ENCODE peak calls at places on chromosome 17, in four cellular contexts. One of them, this sample, is unnamed.

GRCh38 chr17:17818088-17818526 is 18.7 kb downstream of the SREBF1 start:
- DNase-seq in stimulated activated CD8-positive, alpha-beta memory T cell treated with anti-CD3 and anti-CD28 coated beads, Interleukin-4, amount 100 ng/mL, for 1 hour: no peak
- DNase-seq in T-helper 17 cell: no peak
- DNase-seq in anterior cingulate cortex: no peak
- DNase-seq in this sample: peak; percentile 31

GRCh38 chr17:9021158-9021984 is at the start of gene NTN1:
- DNase-seq in stimulated activated CD8-positive, alpha-beta memory T cell treated with anti-CD3 and anti-CD28 coated beads, Interleukin-4, amount 100 ng/mL, for 1 hour: no peak
- DNase-seq in anterior cingulate cortex: no peak
- DNase-seq in T-helper 17 cell: peak; percentile 37
- DNase-seq in this sample: no peak

GRCh38 chr17:42472709-42473521 is 14.2 kb downstream of the ATP6V0A1 start:
- DNase-seq in stimulated activated CD8-positive, alpha-beta memory T cell treated with anti-CD3 and anti-CD28 coated beads, Interleukin-4, amount 100 ng/mL, for 1 hour: no peak
- DNase-seq in anterior cingulate cortex: no peak
- DNase-seq in T-helper 17 cell: no peak
- DNase-seq in this sample: peak; percentile 76

GRCh38 chr17:10337136-10337535 is 35.7 kb downstream of the MYH13 start:
- DNase-seq in anterior cingulate cortex: no peak
- DNase-seq in stimulated activated CD8-positive, alpha-beta memory T cell treated with anti-CD3 and anti-CD28 coated beads, Interleukin-4, amount 100 ng/mL, for 1 hour: no peak
- DNase-seq in T-helper 17 cell: no peak
- DNase-seq in this sample: peak; percentile 14

GRCh38 chr17:81125573-81126081 is 39.7 kb upstream of the PVALEF start:
- DNase-seq in T-helper 17 cell: no peak
- DNase-seq in stimulated activated CD8-positive, alpha-beta memory T cell treated with anti-CD3 and anti-CD28 coated beads, Interleukin-4, amount 100 ng/mL, for 1 hour: no peak
- DNase-seq in anterior cingulate cortex: peak; percentile 42
- DNase-seq in this sample: no peak

GRCh38 chr17:14301761-14302401 is 1.0 kb downstream of the HS3ST3B1 start:
- DNase-seq in anterior cingulate cortex: no peak
- DNase-seq in T-helper 17 cell: peak; percentile 33
- DNase-seq in stimulated activated CD8-positive, alpha-beta memory T cell treated with anti-CD3 and anti-CD28 coated beads, Interleukin-4, amount 100 ng/mL, for 1 hour: no peak
- DNase-seq in this sample: peak; percentile 30

GRCh38 chr17:35245196-35245486 is 2.3 kb downstream of the SLFN5 start:
- DNase-seq in T-helper 17 cell: no peak
- DNase-seq in stimulated activated CD8-positive, alpha-beta memory T cell treated with anti-CD3 and anti-CD28 coated beads, Interleukin-4, amount 100 ng/mL, for 1 hour: no peak
- DNase-seq in anterior cingulate cortex: no peak
- DNase-seq in this sample: peak; percentile 92

GRCh38 chr17:56976941-56977570 is 875 bp upstream of the SCPEP1 start:
- DNase-seq in anterior cingulate cortex: no peak
- DNase-seq in T-helper 17 cell: no peak
- DNase-seq in stimulated activated CD8-positive, alpha-beta memory T cell treated with anti-CD3 and anti-CD28 coated beads, Interleukin-4, amount 100 ng/mL, for 1 hour: no peak
- DNase-seq in this sample: no peak

GRCh38 chr17:71846561-71846960 is 274.3 kb upstream of the SOX9 start:
- DNase-seq in T-helper 17 cell: no peak
- DNase-seq in stimulated activated CD8-positive, alpha-beta memory T cell treated with anti-CD3 and anti-CD28 coated beads, Interleukin-4, amount 100 ng/mL, for 1 hour: no peak
- DNase-seq in anterior cingulate cortex: no peak
- DNase-seq in this sample: no peak

GRCh38 chr17:2138768-2139167 is 83.9 kb downstream of the HIC1 start:
- DNase-seq in stimulated activated CD8-positive, alpha-beta memory T cell treated with anti-CD3 and anti-CD28 coated beads, Interleukin-4, amount 100 ng/mL, for 1 hour: no peak
- DNase-seq in T-helper 17 cell: no peak
- DNase-seq in anterior cingulate cortex: no peak
- DNase-seq in this sample: peak; percentile 65

GRCh38 chr17:42797067-42798007 is 1.2 kb downstream of the COA3 start:
- DNase-seq in T-helper 17 cell: no peak
- DNase-seq in stimulated activated CD8-positive, alpha-beta memory T cell treated with anti-CD3 and anti-CD28 coated beads, Interleukin-4, amount 100 ng/mL, for 1 hour: no peak
- DNase-seq in anterior cingulate cortex: no peak
- DNase-seq in this sample: no peak

GRCh38 chr17:81651692-81652091 is 4.7 kb downstream of the PDE6G start:
- DNase-seq in stimulated activated CD8-positive, alpha-beta memory T cell treated with anti-CD3 and anti-CD28 coated beads, Interleukin-4, amount 100 ng/mL, for 1 hour: no peak
- DNase-seq in anterior cingulate cortex: no peak
- DNase-seq in T-helper 17 cell: no peak
- DNase-seq in this sample: peak; percentile 84

GRCh38 chr17:67563692-67564228 is 154.0 kb upstream of the NOL11 start:
- DNase-seq in stimulated activated CD8-positive, alpha-beta memory T cell treated with anti-CD3 and anti-CD28 coated beads, Interleukin-4, amount 100 ng/mL, for 1 hour: no peak
- DNase-seq in anterior cingulate cortex: no peak
- DNase-seq in T-helper 17 cell: no peak
- DNase-seq in this sample: no peak

GRCh38 chr17:41404024-41404651 is 6.7 kb upstream of the KRT31 start:
- DNase-seq in T-helper 17 cell: no peak
- DNase-seq in anterior cingulate cortex: no peak
- DNase-seq in stimulated activated CD8-positive, alpha-beta memory T cell treated with anti-CD3 and anti-CD28 coated beads, Interleukin-4, amount 100 ng/mL, for 1 hour: no peak
- DNase-seq in this sample: peak; percentile 97

GRCh38 chr17:28724500-28725165 is 1.4 kb downstream of the TLCD1 start:
- DNase-seq in anterior cingulate cortex: no peak
- DNase-seq in stimulated activated CD8-positive, alpha-beta memory T cell treated with anti-CD3 and anti-CD28 coated beads, Interleukin-4, amount 100 ng/mL, for 1 hour: no peak
- DNase-seq in T-helper 17 cell: no peak
- DNase-seq in this sample: no peak

GRCh38 chr17:18089613-18090012 is 1.9 kb downstream of the DRG2 start:
- DNase-seq in T-helper 17 cell: no peak
- DNase-seq in anterior cingulate cortex: no peak
- DNase-seq in stimulated activated CD8-positive, alpha-beta memory T cell treated with anti-CD3 and anti-CD28 coated beads, Interleukin-4, amount 100 ng/mL, for 1 hour: no peak
- DNase-seq in this sample: no peak

GRCh38 chr17:70040336-70040735 is 34.7 kb upstream of the KCNJ16 start:
- DNase-seq in T-helper 17 cell: no peak
- DNase-seq in stimulated activated CD8-positive, alpha-beta memory T cell treated with anti-CD3 and anti-CD28 coated beads, Interleukin-4, amount 100 ng/mL, for 1 hour: no peak
- DNase-seq in anterior cingulate cortex: no peak
- DNase-seq in this sample: no peak

GRCh38 chr17:79105937-79106336 is 31.3 kb downstream of the ENGASE start:
- DNase-seq in stimulated activated CD8-positive, alpha-beta memory T cell treated with anti-CD3 and anti-CD28 coated beads, Interleukin-4, amount 100 ng/mL, for 1 hour: no peak
- DNase-seq in T-helper 17 cell: no peak
- DNase-seq in anterior cingulate cortex: no peak
- DNase-seq in this sample: no peak

GRCh38 chr17:17479209-17479608 is 2.4 kb downstream of the MED9 start:
- DNase-seq in T-helper 17 cell: no peak
- DNase-seq in anterior cingulate cortex: no peak
- DNase-seq in stimulated activated CD8-positive, alpha-beta memory T cell treated with anti-CD3 and anti-CD28 coated beads, Interleukin-4, amount 100 ng/mL, for 1 hour: no peak
- DNase-seq in this sample: no peak

GRCh38 chr17:8742828-8743227 is 1.8 kb downstream of the CCDC42 start:
- DNase-seq in anterior cingulate cortex: no peak
- DNase-seq in stimulated activated CD8-positive, alpha-beta memory T cell treated with anti-CD3 and anti-CD28 coated beads, Interleukin-4, amount 100 ng/mL, for 1 hour: no peak
- DNase-seq in T-helper 17 cell: no peak
- DNase-seq in this sample: no peak

GRCh38 chr17:81165246-81166032 is at the start of gene PVALEF:
- DNase-seq in anterior cingulate cortex: peak; percentile 68
- DNase-seq in T-helper 17 cell: peak; percentile 9
- DNase-seq in stimulated activated CD8-positive, alpha-beta memory T cell treated with anti-CD3 and anti-CD28 coated beads, Interleukin-4, amount 100 ng/mL, for 1 hour: no peak
- DNase-seq in this sample: no peak

GRCh38 chr17:68840073-68840472 is 115.1 kb downstream of the ABCA8 start:
- DNase-seq in T-helper 17 cell: no peak
- DNase-seq in anterior cingulate cortex: peak; percentile 8
- DNase-seq in stimulated activated CD8-positive, alpha-beta memory T cell treated with anti-CD3 and anti-CD28 coated beads, Interleukin-4, amount 100 ng/mL, for 1 hour: no peak
- DNase-seq in this sample: no peak